ENCODE peak calls at places on chromosomes 5 and 9, in six cellular contexts. N is CD8-positive, alpha-beta memory T cell; Y is NCI-H1417; S is Calu3; H is posterior vena cava; I is H9. U is an unnamed sample.

GRCh38 chr5:58921106-58921505 is 338.2 kb downstream of the RAB3C start:
- DNase-seq in S (no peak), N (no peak), H (no peak), I (no peak), Y (no peak), U (no peak)

GRCh38 chr5:36492998-36493655 is 113.3 kb upstream of the SLC1A3 start:
- DNase-seq in Y (no peak), S (peak; percentile 45), N (no peak), H (no peak), I (no peak), U (no peak)

GRCh38 chr9:1995084-1995483 is 20.1 kb upstream of the SMARCA2 start:
- DNase-seq in H (no peak), N (no peak), I (no peak), Y (no peak), S (no peak), U (no peak)

GRCh38 chr9:971901-972511 is 4.4 kb upstream of the DMRT3 start:
- DNase-seq in I (peak; percentile 87), S (no peak), H (no peak), N (no peak), Y (no peak), U (peak; percentile 47)

GRCh38 chr5:102312586-102312985 is 16.5 kb upstream of the SLCO4C1 start:
- DNase-seq in H (no peak), Y (no peak), N (no peak), S (no peak), I (no peak), U (no peak)

GRCh38 chr5:27015758-27016157 is 22.6 kb downstream of the CDH9 start:
- DNase-seq in Y (peak; percentile 97), H (no peak), S (no peak), I (no peak), N (no peak), U (no peak)

GRCh38 chr5:171577940-171578856 is 158.8 kb downstream of the FGF18 start:
- DNase-seq in H (peak; percentile 92), N (no peak), I (no peak), Y (no peak), S (no peak), U (peak; percentile 13)

GRCh38 chr5:57600321-57600720 is 117.7 kb upstream of the ACTBL2 start:
- DNase-seq in I (no peak), S (no peak), H (no peak), Y (no peak), N (no peak), U (no peak)

GRCh38 chr5:169029661-169030274 is 271.2 kb downstream of the SLIT3 start:
- DNase-seq in S (no peak), H (no peak), N (no peak), Y (peak; percentile 3), I (no peak), U (no peak)

GRCh38 chr9:35158501-35159280 is 3.1 kb upstream of the UNC13B start:
- DNase-seq in S (no peak), Y (no peak), H (no peak), I (no peak), N (no peak), U (no peak)

GRCh38 chr5:72353046-72353445 is 32.9 kb downstream of the PTCD2 start:
- DNase-seq in S (no peak), H (no peak), Y (no peak), I (no peak), N (no peak), U (no peak)